ENCODE peak calls at places on chromosomes 4 and X, in eight cellular contexts. V is transverse colon, G is upper lobe of right lung, N is tibial nerve, W is A549, M is cardiac muscle cell, J is small intestine, A is SJSA1. O is an unnamed sample.

GRCh38 chr4:157115613-157116340 is 39.8 kb downstream of the GLRB start:
- DNase-seq in V (no peak), G (no peak), N (no peak), W (peak; percentile 1), M (peak; percentile 71), J (no peak), A (peak; percentile 78), O (no peak)

GRCh38 chrX:96440941-96441340 is 243.7 kb upstream of the DIAPH2 start:
- DNase-seq in V (no peak), G (no peak), N (peak; percentile 15), W (no peak), M (peak; percentile 48), J (no peak), A (no peak), O (no peak)

GRCh38 chrX:3576886-3577516 is 136.4 kb downstream of the PRKX start:
- DNase-seq in V (no peak), G (no peak), N (no peak), W (no peak), M (peak; percentile 81), J (no peak), A (no peak), O (no peak)

GRCh38 chr4:108301583-108302256 is 133.0 kb upstream of the LEF1 start:
- DNase-seq in V (no peak), G (no peak), N (no peak), W (no peak), M (no peak), J (no peak), A (no peak), O (no peak)

GRCh38 chr4:180814875-180815417 is 1428.3 kb upstream of the TENM3 start:
- DNase-seq in V (no peak), G (no peak), N (no peak), W (no peak), M (no peak), J (no peak), A (no peak), O (no peak)

GRCh38 chrX:368811-369562 is 17.7 kb downstream of the PPP2R3B start:
- DNase-seq in V (no peak), G (no peak), N (no peak), W (peak; percentile 39), M (peak; percentile 24), J (no peak), A (no peak), O (no peak)

GRCh38 chrX:109709129-109709631 is 23.9 kb downstream of the ACSL4 start:
- DNase-seq in V (no peak), G (no peak), N (no peak), W (no peak), M (peak; percentile 68), J (no peak), A (no peak), O (no peak)

GRCh38 chr4:108155373-108155772 is 13.4 kb downstream of the LEF1 start:
- DNase-seq in V (no peak), G (no peak), N (no peak), W (no peak), M (no peak), J (no peak), A (peak; percentile 80), O (no peak)

GRCh38 chrX:11566814-11567213 is 98.9 kb downstream of the ARHGAP6 start:
- DNase-seq in V (no peak), G (no peak), N (no peak), W (no peak), M (no peak), J (no peak), A (peak; percentile 50), O (no peak)

DNA sequence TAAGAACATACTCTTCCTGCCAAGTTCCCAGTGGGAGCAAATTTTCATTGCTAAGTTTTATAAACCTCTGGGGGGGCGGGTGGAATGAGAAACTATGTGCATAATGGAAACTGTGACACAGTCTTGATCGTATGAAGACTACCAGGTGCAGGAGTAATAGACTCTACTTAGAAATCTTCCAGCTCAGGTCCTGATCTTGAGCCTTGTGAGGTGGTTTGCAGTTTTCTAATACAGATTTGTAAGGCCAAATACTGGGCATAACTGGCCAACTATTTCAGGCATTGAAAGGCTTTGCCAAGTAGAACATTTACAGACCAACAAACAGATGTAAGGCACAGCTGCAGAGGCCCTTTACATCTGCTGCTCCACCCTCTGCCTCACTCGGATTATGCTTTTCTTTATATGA is 89.7 kb upstream of the CBR4 start:
- DNase-seq in V (no peak), G (no peak), N (no peak), W (no peak), M (peak; percentile 69), J (no peak), A (no peak), O (no peak)
- H3K27ac ChIP-seq in V (peak overlapping the region; percentile 15), G (no peak overlapping the region), N (peak overlapping the region; percentile 73), W (no peak overlapping the region), M (no peak overlapping the region), J (no peak overlapping the region), A (no peak overlapping the region), O (no peak overlapping the region)

DNA sequence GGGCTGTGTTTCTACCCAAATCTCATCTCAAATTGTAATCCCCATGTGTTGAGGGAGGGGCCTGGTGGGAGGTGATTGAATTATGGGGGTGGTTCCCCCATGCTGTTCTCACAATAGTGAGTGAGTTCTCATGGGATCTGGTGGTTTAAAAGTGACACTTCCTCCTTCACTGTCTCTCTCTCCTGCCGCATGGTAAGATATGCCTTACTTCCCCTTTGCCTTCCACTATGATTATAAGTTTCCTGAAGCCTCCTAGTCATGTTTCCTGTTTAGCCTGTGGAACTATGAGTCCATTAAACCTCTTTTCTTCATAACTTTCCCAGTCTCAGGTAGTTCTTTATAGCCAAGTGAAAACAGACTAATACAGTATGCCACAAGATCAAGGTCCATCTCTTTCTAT is 70.0 kb upstream of the MSX1 start:
- DNase-seq in V (no peak), G (no peak), N (no peak), W (no peak), M (no peak), J (no peak), A (no peak), O (no peak)
- H3K9me3 ChIP-seq in V (peaks cover 11% of the 10 kb centered on the region), G (no peaks in the 10 kb centered on the region), N (no peaks in the 10 kb centered on the region), W (peaks cover 6% of the 10 kb centered on the region), M (no peaks in the 10 kb centered on the region), J (peaks cover 1% of the 10 kb centered on the region), A (no peaks in the 10 kb centered on the region), O (no peaks in the 10 kb centered on the region)

GRCh38 chr4:183875251-183875825 is 29.8 kb upstream of the STOX2 start:
- DNase-seq in V (no peak), G (no peak), N (no peak), W (no peak), M (no peak), J (no peak), A (no peak), O (no peak)

GRCh38 chr4:183876268-183876934 is 28.7 kb upstream of the STOX2 start:
- DNase-seq in V (peak; percentile 63), G (peak; percentile 88), N (no peak), W (no peak), M (peak; percentile 93), J (peak; percentile 64), A (peak; percentile 27), O (no peak)

GRCh38 chr4:183873389-183874185 is 31.5 kb upstream of the STOX2 start:
- DNase-seq in V (no peak), G (no peak), N (no peak), W (no peak), M (no peak), J (no peak), A (no peak), O (no peak)

GRCh38 chr4:183870997-183871396 is 34.1 kb upstream of the STOX2 start:
- DNase-seq in V (no peak), G (no peak), N (no peak), W (no peak), M (no peak), J (no peak), A (no peak), O (no peak)

GRCh38 chr4:183872531-183872930 is 32.6 kb upstream of the STOX2 start:
- DNase-seq in V (no peak), G (no peak), N (no peak), W (no peak), M (no peak), J (no peak), A (no peak), O (no peak)
- H3K27ac ChIP-seq in V (no peak overlapping the region), G (no peak overlapping the region), N (no peak overlapping the region), W (no peak overlapping the region), M (no peak overlapping the region), J (no peak overlapping the region), A (no peak overlapping the region), O (no peak overlapping the region)

GRCh38 chr4:175405961-175406360 is 406.1 kb downstream of the GPM6A start:
- DNase-seq in V (no peak), G (no peak), N (no peak), W (no peak), M (no peak), J (no peak), A (no peak), O (no peak)
- H3K9me3 ChIP-seq in V (no peaks in the 10 kb centered on the region), G (no peaks in the 10 kb centered on the region), N (no peaks in the 10 kb centered on the region), W (peaks cover 3% of the 10 kb centered on the region), M (no peaks in the 10 kb centered on the region), J (no peaks in the 10 kb centered on the region), A (no peaks in the 10 kb centered on the region), O (no peaks in the 10 kb centered on the region)

GRCh38 chr4:26297219-26297618 is 23.6 kb upstream of the RBPJ start:
- DNase-seq in V (no peak), G (no peak), N (no peak), W (no peak), M (no peak), J (no peak), A (no peak), O (no peak)
- H3K27ac ChIP-seq in V (no peak overlapping the region), G (no peak overlapping the region), N (no peak overlapping the region), W (no peak overlapping the region), M (no peak overlapping the region), J (no peak overlapping the region), A (peak overlapping the region; percentile 83), O (no peak overlapping the region)

DNA sequence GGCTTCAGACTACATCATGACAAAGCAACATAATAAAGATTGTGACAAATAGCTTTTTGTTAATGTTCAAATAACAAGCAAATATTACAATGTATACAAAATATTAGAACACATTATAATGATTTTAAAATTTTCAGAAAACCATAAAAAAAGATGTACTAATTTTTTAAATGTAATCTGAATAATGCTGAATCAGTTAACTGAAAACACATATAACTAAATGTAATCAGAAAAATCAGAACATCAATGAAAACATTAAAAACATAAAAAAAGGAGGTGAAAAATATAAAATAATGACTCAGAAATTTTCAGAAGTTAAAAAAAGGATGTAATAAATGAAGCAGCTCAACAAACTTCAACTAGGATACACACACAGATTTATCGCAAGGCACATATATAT is 53.5 kb downstream of the ZNF721 start:
- DNase-seq in V (no peak), G (no peak), N (no peak), W (no peak), M (no peak), J (no peak), A (no peak), O (no peak)
- H3K9me3 ChIP-seq in V (peaks cover 100% of the 10 kb centered on the region), G (peaks cover 100% of the 10 kb centered on the region), N (peaks cover 36% of the 10 kb centered on the region), W (peaks cover 97% of the 10 kb centered on the region), M (peaks cover 17% of the 10 kb centered on the region), J (peaks cover 5% of the 10 kb centered on the region), A (no peaks in the 10 kb centered on the region), O (peaks cover 71% of the 10 kb centered on the region)

GRCh38 chr4:184389978-184390518 is 84.3 kb downstream of the IRF2 start:
- DNase-seq in V (no peak), G (no peak), N (no peak), W (no peak), M (no peak), J (no peak), A (no peak), O (no peak)
- H3K27ac ChIP-seq in V (no peak overlapping the region), G (no peak overlapping the region), N (no peak overlapping the region), W (no peak overlapping the region), M (no peak overlapping the region), J (no peak overlapping the region), A (peak overlapping the region; percentile 17), O (no peak overlapping the region)